ENCODE peak calls at places on chromosome X, in seven cellular contexts. Z is NCI-H1105; X is activated CD4-positive, alpha-beta T cell treated with anti-CD3 and anti-CD28 coated beads, Interleukin-2, amount 50 U/mL, for 4 hours; C is H9; O is T-helper 2 cell; V is NAMALWA; B is KBM-7. Q is an unnamed sample.

GRCh38 chrX:140733766-140734342 is 24.3 kb downstream of the LINC00632 start:
- DNase-seq in Z (no peak), X (no peak), C (no peak), O (no peak), V (peak), B (peak), Q (no peak)

GRCh38 chrX:107721318-107721717 is 54.3 kb downstream of the TSC22D3 start:
- DNase-seq in Z (no peak), X (no peak), C (no peak), O (no peak), V (no peak), B (peak), Q (no peak)

GRCh38 chrX:39726810-39727209 is 370.9 kb downstream of the BCOR start:
- DNase-seq in Z (no peak), X (no peak), C (no peak), O (no peak), V (no peak), B (no peak), Q (no peak)

GRCh38 chrX:97616883-97617510 is 733.3 kb downstream of the RPA4 start:
- DNase-seq in Z (no peak), X (no peak), C (no peak), O (no peak), V (no peak), B (no peak), Q (no peak)

GRCh38 chrX:68693481-68694410 is 46.3 kb downstream of the STARD8 start:
- DNase-seq in Z (peak), X (no peak), C (peak), O (no peak), V (no peak), B (peak), Q (peak)

GRCh38 chrX:12779534-12779933 is 11.7 kb upstream of the PRPS2 start:
- DNase-seq in Z (no peak), X (no peak), C (no peak), O (no peak), V (no peak), B (no peak), Q (no peak)

GRCh38 chrX:25005382-25006185 is 10.2 kb downstream of the ARX start:
- DNase-seq in Z (no peak), X (no peak), C (no peak), O (no peak), V (no peak), B (no peak), Q (no peak)

GRCh38 chrX:21384178-21384577 is 10.0 kb downstream of the CNKSR2 start:
- DNase-seq in Z (no peak), X (no peak), C (no peak), O (no peak), V (no peak), B (no peak), Q (no peak)

GRCh38 chrX:106726485-106727437 is at the start of gene RNF128:
- DNase-seq in Z (peak), X (no peak), C (peak), O (no peak), V (no peak), B (no peak), Q (peak)

GRCh38 chrX:43808231-43808630 is 74.0 kb downstream of the MAOB start:
- DNase-seq in Z (no peak), X (no peak), C (no peak), O (no peak), V (no peak), B (no peak), Q (no peak)

GRCh38 chrX:153551135-153551534 is 33.7 kb downstream of the ATP2B3 start:
- DNase-seq in Z (no peak), X (no peak), C (no peak), O (no peak), V (no peak), B (no peak), Q (no peak)